ENCODE peak calls at places on chromosomes 11 and 22, in eight cellular contexts. One of them, this sample, is unnamed. For H3K4me1 and H3K9me3, the result is how much of the 10 kb centered on the place peaks cover.

GRCh38 chr11:11916981-11917399 is 75.2 kb downstream of the USP47 start:
- DNase-seq in stomach: no peak
- DNase-seq in heart left ventricle: no peak
- DNase-seq in effector memory CD4-positive, alpha-beta T cell: no peak
- DNase-seq in fibroblast of lung: peak
- DNase-seq in cardiac muscle cell: peak
- DNase-seq in naive thymus-derived CD4-positive, alpha-beta T cell: no peak
- DNase-seq in uterus: no peak
- DNase-seq in this sample: no peak

GRCh38 chr11:19711911-19712280 is 741 bp upstream of the NAV2 start:
- DNase-seq in stomach: no peak
- DNase-seq in heart left ventricle: no peak
- DNase-seq in effector memory CD4-positive, alpha-beta T cell: no peak
- DNase-seq in fibroblast of lung: no peak
- DNase-seq in cardiac muscle cell: no peak
- DNase-seq in naive thymus-derived CD4-positive, alpha-beta T cell: no peak
- DNase-seq in uterus: peak
- DNase-seq in this sample: no peak

GRCh38 chr11:112613051-112613972 is 347.9 kb upstream of the NCAM1 start:
- DNase-seq in stomach: no peak
- DNase-seq in heart left ventricle: no peak
- DNase-seq in effector memory CD4-positive, alpha-beta T cell: no peak
- DNase-seq in fibroblast of lung: no peak
- DNase-seq in cardiac muscle cell: peak
- DNase-seq in naive thymus-derived CD4-positive, alpha-beta T cell: no peak
- DNase-seq in uterus: peak
- DNase-seq in this sample: no peak

GRCh38 chr22:38213319-38214247 is 11.8 kb downstream of the MAFF start:
- DNase-seq in stomach: no peak
- DNase-seq in heart left ventricle: no peak
- DNase-seq in effector memory CD4-positive, alpha-beta T cell: no peak
- DNase-seq in fibroblast of lung: no peak
- DNase-seq in cardiac muscle cell: no peak
- DNase-seq in naive thymus-derived CD4-positive, alpha-beta T cell: no peak
- DNase-seq in uterus: no peak
- DNase-seq in this sample: no peak

GRCh38 chr11:102810943-102811528 is 13.1 kb upstream of the MMP1 start:
- DNase-seq in stomach: no peak
- DNase-seq in heart left ventricle: no peak
- DNase-seq in effector memory CD4-positive, alpha-beta T cell: no peak
- DNase-seq in fibroblast of lung: peak
- DNase-seq in cardiac muscle cell: peak
- DNase-seq in naive thymus-derived CD4-positive, alpha-beta T cell: no peak
- DNase-seq in uterus: no peak
- DNase-seq in this sample: no peak

GRCh38 chr11:76810151-76810853 is 27.1 kb downstream of the TSKU start:
- DNase-seq in stomach: no peak
- DNase-seq in heart left ventricle: peak
- DNase-seq in effector memory CD4-positive, alpha-beta T cell: no peak
- DNase-seq in fibroblast of lung: peak
- DNase-seq in cardiac muscle cell: peak
- DNase-seq in naive thymus-derived CD4-positive, alpha-beta T cell: no peak
- DNase-seq in uterus: no peak
- DNase-seq in this sample: no peak

GRCh38 chr11:122711831-122712378 is 56.4 kb downstream of the UBASH3B start:
- DNase-seq in stomach: no peak
- DNase-seq in heart left ventricle: no peak
- DNase-seq in effector memory CD4-positive, alpha-beta T cell: no peak
- DNase-seq in fibroblast of lung: no peak
- DNase-seq in cardiac muscle cell: peak
- DNase-seq in naive thymus-derived CD4-positive, alpha-beta T cell: no peak
- DNase-seq in uterus: no peak
- DNase-seq in this sample: no peak

GRCh38 chr11:97361812-97362378 is 972.1 kb downstream of the JRKL start:
- DNase-seq in stomach: no peak
- DNase-seq in heart left ventricle: no peak
- DNase-seq in effector memory CD4-positive, alpha-beta T cell: no peak
- DNase-seq in fibroblast of lung: peak
- DNase-seq in cardiac muscle cell: peak
- DNase-seq in naive thymus-derived CD4-positive, alpha-beta T cell: no peak
- DNase-seq in uterus: no peak
- DNase-seq in this sample: no peak

GRCh38 chr11:76380161-76380976 is 563 bp downstream of the THAP12 start:
- DNase-seq in stomach: no peak
- DNase-seq in heart left ventricle: peak
- DNase-seq in effector memory CD4-positive, alpha-beta T cell: peak
- DNase-seq in fibroblast of lung: peak
- DNase-seq in cardiac muscle cell: peak
- DNase-seq in naive thymus-derived CD4-positive, alpha-beta T cell: peak
- DNase-seq in uterus: no peak
- DNase-seq in this sample: peak

GRCh38 chr11:112292785-112293407 is 32.2 kb upstream of the PLET1 start:
- DNase-seq in stomach: peak
- DNase-seq in heart left ventricle: no peak
- DNase-seq in effector memory CD4-positive, alpha-beta T cell: no peak
- DNase-seq in fibroblast of lung: peak
- DNase-seq in cardiac muscle cell: peak
- DNase-seq in naive thymus-derived CD4-positive, alpha-beta T cell: no peak
- DNase-seq in uterus: no peak
- DNase-seq in this sample: peak

GRCh38 chr11:47093541-47093940 is 83.1 kb downstream of the ARFGAP2 start:
- DNase-seq in stomach: no peak
- DNase-seq in heart left ventricle: no peak
- DNase-seq in effector memory CD4-positive, alpha-beta T cell: no peak
- DNase-seq in fibroblast of lung: no peak
- DNase-seq in cardiac muscle cell: no peak
- DNase-seq in naive thymus-derived CD4-positive, alpha-beta T cell: no peak
- DNase-seq in uterus: no peak
- DNase-seq in this sample: no peak

GRCh38 chr11:47539681-47540039 is 13.3 kb downstream of the CELF1 start:
- DNase-seq in stomach: peak
- DNase-seq in heart left ventricle: no peak
- DNase-seq in effector memory CD4-positive, alpha-beta T cell: no peak
- DNase-seq in fibroblast of lung: no peak
- DNase-seq in cardiac muscle cell: no peak
- DNase-seq in naive thymus-derived CD4-positive, alpha-beta T cell: no peak
- DNase-seq in uterus: no peak
- DNase-seq in this sample: no peak

GRCh38 chr11:65700377-65700776 is 11.7 kb upstream of the KAT5 start:
- DNase-seq in stomach: no peak
- DNase-seq in heart left ventricle: no peak
- DNase-seq in effector memory CD4-positive, alpha-beta T cell: no peak
- DNase-seq in fibroblast of lung: no peak
- DNase-seq in cardiac muscle cell: no peak
- DNase-seq in naive thymus-derived CD4-positive, alpha-beta T cell: no peak
- DNase-seq in uterus: no peak
- DNase-seq in this sample: no peak

DNA sequence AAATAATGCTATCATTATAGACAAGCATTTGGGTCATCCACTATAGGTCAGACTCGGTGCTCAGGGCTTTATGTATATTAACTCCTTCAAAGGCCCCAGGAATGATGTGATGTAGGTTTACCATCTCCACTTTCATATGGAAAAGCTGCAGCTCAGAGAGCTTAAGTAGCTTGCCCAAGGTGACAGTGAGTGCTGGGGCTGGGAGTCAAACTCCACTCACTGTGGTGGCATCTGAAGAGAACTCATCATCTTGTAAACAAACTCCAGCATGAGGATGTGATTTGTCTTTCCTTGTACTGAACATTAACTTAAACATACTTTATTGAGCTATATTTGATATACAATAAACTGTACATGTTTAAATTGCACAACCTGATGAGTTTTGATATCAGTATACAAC is 25.4 kb downstream of the TENM4 start:
- DNase-seq in stomach: no peak
- DNase-seq in heart left ventricle: no peak
- DNase-seq in effector memory CD4-positive, alpha-beta T cell: no peak
- DNase-seq in fibroblast of lung: no peak
- DNase-seq in cardiac muscle cell: no peak
- DNase-seq in naive thymus-derived CD4-positive, alpha-beta T cell: no peak
- DNase-seq in uterus: no peak
- DNase-seq in this sample: no peak
- H3K4me1 ChIP-seq in stomach: under half
- H3K4me1 ChIP-seq in heart left ventricle: under half
- H3K4me1 ChIP-seq in effector memory CD4-positive, alpha-beta T cell: under half
- H3K4me1 ChIP-seq in fibroblast of lung: under half
- H3K4me1 ChIP-seq in cardiac muscle cell: under half
- H3K4me1 ChIP-seq in naive thymus-derived CD4-positive, alpha-beta T cell: under half
- H3K4me1 ChIP-seq in uterus: under half
- H3K4me1 ChIP-seq in this sample: under half

GRCh38 chr22:47247609-47248240 is 485.3 kb downstream of the TBC1D22A start:
- DNase-seq in stomach: no peak
- DNase-seq in heart left ventricle: no peak
- DNase-seq in effector memory CD4-positive, alpha-beta T cell: no peak
- DNase-seq in fibroblast of lung: no peak
- DNase-seq in cardiac muscle cell: no peak
- DNase-seq in naive thymus-derived CD4-positive, alpha-beta T cell: no peak
- DNase-seq in uterus: no peak
- DNase-seq in this sample: no peak

GRCh38 chr22:47248925-47249324 is 486.5 kb downstream of the TBC1D22A start:
- DNase-seq in stomach: no peak
- DNase-seq in heart left ventricle: no peak
- DNase-seq in effector memory CD4-positive, alpha-beta T cell: no peak
- DNase-seq in fibroblast of lung: no peak
- DNase-seq in cardiac muscle cell: no peak
- DNase-seq in naive thymus-derived CD4-positive, alpha-beta T cell: no peak
- DNase-seq in uterus: no peak
- DNase-seq in this sample: no peak

GRCh38 chr22:47245286-47245685 is 482.8 kb downstream of the TBC1D22A start:
- DNase-seq in stomach: no peak
- DNase-seq in heart left ventricle: no peak
- DNase-seq in effector memory CD4-positive, alpha-beta T cell: no peak
- DNase-seq in fibroblast of lung: no peak
- DNase-seq in cardiac muscle cell: no peak
- DNase-seq in naive thymus-derived CD4-positive, alpha-beta T cell: no peak
- DNase-seq in uterus: no peak
- DNase-seq in this sample: no peak

GRCh38 chr22:47249370-47249928 is 487.0 kb downstream of the TBC1D22A start:
- DNase-seq in stomach: no peak
- DNase-seq in heart left ventricle: no peak
- DNase-seq in effector memory CD4-positive, alpha-beta T cell: no peak
- DNase-seq in fibroblast of lung: no peak
- DNase-seq in cardiac muscle cell: no peak
- DNase-seq in naive thymus-derived CD4-positive, alpha-beta T cell: no peak
- DNase-seq in uterus: no peak
- DNase-seq in this sample: no peak

DNA sequence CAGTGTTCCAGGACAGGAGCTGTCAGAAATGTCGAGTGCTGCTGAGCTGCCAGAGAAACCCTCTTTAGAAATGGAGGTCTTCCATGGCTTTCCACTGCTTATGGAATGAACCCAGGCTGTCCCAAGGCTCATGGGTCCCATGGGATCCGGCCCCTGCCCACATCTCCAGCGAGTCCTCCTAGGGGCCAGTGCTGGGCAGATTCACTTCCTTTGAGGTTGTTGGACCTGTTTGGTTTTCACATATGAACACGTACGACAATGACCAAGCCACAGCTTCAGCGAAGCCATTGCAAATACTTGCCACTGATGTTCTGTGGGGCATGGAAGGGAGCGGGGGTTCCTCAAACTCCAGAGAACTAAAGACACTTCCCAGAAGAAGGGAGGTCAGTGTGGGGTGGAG is 483.3 kb downstream of the TBC1D22A start:
- DNase-seq in stomach: no peak
- DNase-seq in heart left ventricle: no peak
- DNase-seq in effector memory CD4-positive, alpha-beta T cell: no peak
- DNase-seq in fibroblast of lung: no peak
- DNase-seq in cardiac muscle cell: no peak
- DNase-seq in naive thymus-derived CD4-positive, alpha-beta T cell: no peak
- DNase-seq in uterus: no peak
- DNase-seq in this sample: no peak
- H3K9me3 ChIP-seq in stomach: under half
- H3K9me3 ChIP-seq in heart left ventricle: under half
- H3K9me3 ChIP-seq in effector memory CD4-positive, alpha-beta T cell: under half
- H3K9me3 ChIP-seq in fibroblast of lung: under half
- H3K9me3 ChIP-seq in cardiac muscle cell: under half
- H3K9me3 ChIP-seq in naive thymus-derived CD4-positive, alpha-beta T cell: under half
- H3K9me3 ChIP-seq in uterus: under half
- H3K9me3 ChIP-seq in this sample: under half

DNA sequence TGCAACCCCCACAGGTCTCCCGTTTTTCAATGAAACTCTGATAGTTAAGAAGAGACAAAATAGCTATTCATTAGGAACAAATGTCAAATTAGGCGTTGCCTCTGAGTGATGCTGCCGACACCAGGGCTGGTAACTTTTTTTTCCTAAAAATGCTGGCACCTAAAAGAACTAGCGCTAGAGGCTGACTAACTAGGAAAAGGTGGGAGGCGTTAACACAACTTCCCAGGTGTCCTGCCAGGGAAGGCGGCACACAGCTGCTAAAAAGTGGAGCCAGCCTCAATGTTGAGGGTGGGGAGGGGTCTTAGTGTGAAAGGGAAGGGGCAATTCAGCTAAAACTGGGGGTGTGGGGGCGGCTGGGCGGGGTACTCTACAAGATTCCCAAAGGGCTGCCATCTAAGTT is 5.4 kb downstream of the MN1 start:
- DNase-seq in stomach: no peak
- DNase-seq in heart left ventricle: no peak
- DNase-seq in effector memory CD4-positive, alpha-beta T cell: no peak
- DNase-seq in fibroblast of lung: no peak
- DNase-seq in cardiac muscle cell: no peak
- DNase-seq in naive thymus-derived CD4-positive, alpha-beta T cell: no peak
- DNase-seq in uterus: no peak
- DNase-seq in this sample: no peak
- H3K4me1 ChIP-seq in stomach: half or more
- H3K4me1 ChIP-seq in heart left ventricle: under half
- H3K4me1 ChIP-seq in effector memory CD4-positive, alpha-beta T cell: under half
- H3K4me1 ChIP-seq in fibroblast of lung: under half
- H3K4me1 ChIP-seq in cardiac muscle cell: half or more
- H3K4me1 ChIP-seq in naive thymus-derived CD4-positive, alpha-beta T cell: under half
- H3K4me1 ChIP-seq in uterus: under half
- H3K4me1 ChIP-seq in this sample: under half

DNA sequence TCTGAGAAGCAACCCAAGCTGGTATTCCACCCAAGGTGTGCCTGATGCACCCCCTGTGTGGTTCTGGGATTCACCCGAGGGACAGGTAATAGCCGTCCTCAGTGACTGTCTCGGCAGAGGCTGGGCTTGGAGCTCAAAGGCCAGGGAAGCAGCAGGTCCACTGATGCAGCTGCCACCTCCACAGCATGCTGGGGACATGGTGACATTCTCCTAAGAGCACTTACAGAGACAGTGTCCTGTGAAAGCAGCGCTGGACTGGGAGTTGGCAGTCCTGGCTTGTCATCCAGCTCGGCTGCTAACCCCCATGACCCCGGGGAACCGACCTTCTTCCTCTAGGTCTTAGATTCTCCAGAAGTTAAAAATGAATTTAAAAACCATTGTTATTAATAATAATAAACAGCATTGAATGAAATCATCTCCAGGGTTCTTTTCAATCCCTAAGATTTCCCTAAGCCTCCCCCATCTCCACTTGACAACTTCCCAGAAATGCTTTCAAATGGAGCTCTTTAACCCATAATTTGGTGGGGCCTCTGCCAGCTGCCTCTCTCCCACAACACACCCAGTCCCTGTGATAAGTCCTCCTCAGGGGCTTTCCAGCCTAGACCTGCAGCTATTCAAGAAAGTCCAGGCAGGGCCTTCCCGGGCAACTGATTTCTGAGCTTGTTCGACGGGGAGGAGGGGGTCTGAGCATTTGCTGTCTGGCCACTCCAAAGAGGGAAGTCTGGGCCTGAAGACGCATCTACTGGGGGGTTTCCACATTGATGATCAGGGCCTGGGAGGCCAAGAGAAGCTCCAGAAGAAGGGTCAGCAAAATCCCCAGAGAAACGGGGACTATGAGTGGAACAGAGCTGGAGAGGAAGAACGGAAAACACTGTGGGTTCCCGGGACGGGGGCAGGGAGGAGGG is 72.6 kb downstream of the RPUSD4 start:
- DNase-seq in stomach: no peak
- DNase-seq in heart left ventricle: no peak
- DNase-seq in effector memory CD4-positive, alpha-beta T cell: no peak
- DNase-seq in fibroblast of lung: no peak
- DNase-seq in cardiac muscle cell: peak
- DNase-seq in naive thymus-derived CD4-positive, alpha-beta T cell: no peak
- DNase-seq in uterus: peak
- DNase-seq in this sample: no peak
- H3K9me3 ChIP-seq in stomach: under half
- H3K9me3 ChIP-seq in heart left ventricle: under half
- H3K9me3 ChIP-seq in effector memory CD4-positive, alpha-beta T cell: under half
- H3K9me3 ChIP-seq in fibroblast of lung: under half
- H3K9me3 ChIP-seq in cardiac muscle cell: under half
- H3K9me3 ChIP-seq in naive thymus-derived CD4-positive, alpha-beta T cell: under half
- H3K9me3 ChIP-seq in uterus: under half
- H3K9me3 ChIP-seq in this sample: under half